ENCODE peak calls at places on chromosomes 2 and 18, in six cellular contexts. A, O, N, I, H and R are unnamed samples. For H3K9me3, the result is how much of the 10 kb centered on the place peaks cover.

GRCh38 chr2:3137651-3138300 is 239.8 kb downstream of the EIPR1 start:
- DNase-seq in N (no peak), H (no peak), A (no peak), O (no peak), I (no peak), R (no peak)

GRCh38 chr18:79635127-79635726 is 44.4 kb upstream of the CTDP1 start:
- DNase-seq in A (no peak), I (no peak), N (no peak), O (no peak), H (peak), R (no peak)

GRCh38 chr2:96258393-96259022 is 7.3 kb downstream of the TMEM127 start:
- DNase-seq in A (peak), I (no peak), N (no peak), H (peak), O (no peak), R (no peak)

GRCh38 chr2:73436019-73436418 is 50.4 kb downstream of the ALMS1 start:
- DNase-seq in I (no peak), O (no peak), A (no peak), H (no peak), N (no peak), R (no peak)

GRCh38 chr18:61817086-61817485 is 75.7 kb downstream of the RNF152 start:
- DNase-seq in A (no peak), N (no peak), H (no peak), I (no peak), O (no peak), R (no peak)

GRCh38 chr2:15828576-15828975 is 111.8 kb upstream of the MYCN start:
- DNase-seq in N (no peak), I (no peak), H (no peak), O (no peak), A (no peak), R (no peak)

GRCh38 chr18:55407774-55408535 is 180.0 kb downstream of the TCF4 start:
- DNase-seq in N (no peak), I (no peak), H (no peak), O (no peak), A (no peak), R (no peak)

GRCh38 chr18:9475643-9476580 is 599 bp downstream of the RALBP1 start:
- DNase-seq in I (peak), H (no peak), N (no peak), A (peak), O (peak), R (peak)

GRCh38 chr18:25350561-25351201 is 1.3 kb downstream of the ZNF521 start:
- DNase-seq in O (no peak), H (peak), A (peak), I (no peak), N (peak), R (no peak)

GRCh38 chr2:60046529-60046928 is 506.9 kb downstream of the BCL11A start:
- DNase-seq in O (no peak), N (no peak), A (no peak), I (no peak), H (no peak), R (no peak)

GRCh38 chr18:63511285-63511684 is 30.9 kb upstream of the SERPINB12 start:
- DNase-seq in N (no peak), H (no peak), O (peak), A (no peak), I (peak), R (no peak)

GRCh38 chr2:10862330-10862729 is 49.4 kb upstream of the KCNF1 start:
- DNase-seq in N (no peak), O (no peak), I (peak), A (no peak), H (no peak), R (no peak)

GRCh38 chr2:233801357-233802131 is 23.4 kb downstream of the MROH2A start:
- DNase-seq in N (no peak), A (no peak), I (peak), H (no peak), O (peak), R (no peak)

GRCh38 chr2:56017784-56018183 is 94.2 kb upstream of the EFEMP1 start:
- DNase-seq in H (no peak), A (no peak), O (no peak), I (no peak), N (no peak), R (no peak)

GRCh38 chr2:77831068-77831467 is 308.9 kb upstream of the LRRTM4 start:
- DNase-seq in N (no peak), I (no peak), O (no peak), A (no peak), H (no peak), R (no peak)
- H3K9me3 ChIP-seq in N (under half), I (under half), O (under half), A (under half), H (under half), R (under half)

GRCh38 chr18:5970032-5970431 is 74.7 kb upstream of the TMEM200C start:
- DNase-seq in H (no peak), I (no peak), A (no peak), N (no peak), O (no peak), R (no peak)

GRCh38 chr18:5966514-5966913 is 71.2 kb upstream of the TMEM200C start:
- DNase-seq in I (no peak), H (no peak), O (peak), A (no peak), N (no peak), R (no peak)

GRCh38 chr18:5967007-5967406 is 71.7 kb upstream of the TMEM200C start:
- DNase-seq in A (no peak), O (no peak), N (no peak), H (no peak), I (no peak), R (no peak)

GRCh38 chr18:5969355-5970003 is 74.2 kb upstream of the TMEM200C start:
- DNase-seq in A (no peak), O (no peak), N (no peak), H (no peak), I (no peak), R (no peak)

GRCh38 chr18:5967666-5968065 is 72.3 kb upstream of the TMEM200C start:
- DNase-seq in I (no peak), O (no peak), A (no peak), H (no peak), N (no peak), R (no peak)
- H3K9me3 ChIP-seq in I (under half), O (under half), A (under half), H (under half), N (under half), R (under half)

DNA sequence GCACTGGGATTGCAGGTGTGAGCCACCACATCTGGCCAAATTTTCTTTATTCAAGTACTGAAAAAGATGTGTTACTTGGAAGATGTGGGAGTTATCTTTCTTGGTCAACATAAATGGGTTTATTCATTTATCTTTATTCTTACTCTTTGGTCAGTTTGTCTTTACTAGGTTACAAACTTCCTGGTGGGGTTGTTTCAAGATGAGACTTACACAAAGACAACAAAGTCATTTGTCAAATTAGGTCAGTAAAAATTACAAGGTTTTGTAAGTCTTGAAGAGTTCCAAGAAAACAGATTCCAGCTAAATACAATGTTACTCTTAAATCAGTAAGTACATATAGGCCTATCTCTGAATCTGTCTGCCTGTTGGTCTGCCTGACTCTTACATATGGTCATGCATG is 48.9 kb downstream of the DARS1 start:
- DNase-seq in A (no peak), O (no peak), N (no peak), H (no peak), I (no peak), R (no peak)
- H3K9me3 ChIP-seq in A (under half), O (under half), N (under half), H (under half), I (under half), R (under half)

DNA sequence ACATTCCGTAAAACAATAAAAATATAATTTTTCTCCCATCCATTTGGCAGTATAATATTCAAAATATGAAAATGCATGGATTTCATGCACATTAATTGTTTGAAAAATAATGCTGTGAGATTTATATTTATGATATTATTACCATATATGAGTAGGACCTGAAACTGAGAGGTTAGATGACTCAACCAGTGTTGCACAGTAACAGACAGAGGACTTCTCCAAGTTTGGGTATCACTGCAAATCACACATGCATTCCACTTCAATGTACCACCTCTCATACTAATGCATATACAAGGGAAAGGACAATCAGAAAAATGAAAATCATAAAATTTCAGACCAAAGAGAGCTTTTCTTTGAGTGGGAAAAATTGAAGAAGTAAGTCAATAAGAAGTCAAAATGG is 269.5 kb downstream of the SOCS6 start:
- DNase-seq in N (no peak), A (no peak), I (no peak), H (no peak), O (no peak), R (no peak)
- H3K9me3 ChIP-seq in N (under half), A (under half), I (under half), H (under half), O (under half), R (under half)

GRCh38 chr2:34423301-34423700 is 824.2 kb upstream of the FAM98A start:
- DNase-seq in N (no peak), I (no peak), O (no peak), A (no peak), H (no peak), R (no peak)
- H3K9me3 ChIP-seq in N (under half), I (under half), O (under half), A (under half), H (under half), R (under half)